ENCODE peak calls at places on chromosomes 2 and 18, in seven cellular contexts. Y, O, N, A, U, X and P are unnamed samples.

GRCh38 chr2:197803033-197803444 is 1.4 kb upstream of the PLCL1 start:
- DNase-seq in Y (no peak), O (peak), N (no peak), A (no peak), U (no peak), X (peak), P (peak)

GRCh38 chr2:54176577-54176976 is 61.2 kb downstream of the ACYP2 start:
- DNase-seq in Y (peak), O (no peak), N (peak), A (peak), U (peak), X (peak), P (peak)

GRCh38 chr2:235366390-235366789 is 127.5 kb upstream of the AGAP1 start:
- DNase-seq in Y (no peak), O (no peak), N (no peak), A (no peak), U (no peak), X (no peak), P (no peak)

GRCh38 chr18:35264409-35264808 is 23.6 kb downstream of the ZNF397 start:
- DNase-seq in Y (no peak), O (no peak), N (no peak), A (no peak), U (no peak), X (no peak), P (no peak)

GRCh38 chr2:101999122-101999789 is 7.5 kb downstream of the IL1R2 start:
- DNase-seq in Y (no peak), O (no peak), N (no peak), A (peak), U (no peak), X (no peak), P (no peak)

GRCh38 chr2:97891611-97892010 is 104.1 kb downstream of the TMEM131 start:
- DNase-seq in Y (no peak), O (no peak), N (no peak), A (no peak), U (no peak), X (no peak), P (no peak)

GRCh38 chr2:237879058-237879430 is 19.6 kb downstream of the RAMP1 start:
- DNase-seq in Y (no peak), O (no peak), N (peak), A (no peak), U (peak), X (no peak), P (peak)

GRCh38 chr18:28689591-28689990 is 512.7 kb upstream of the CDH2 start:
- DNase-seq in Y (no peak), O (no peak), N (no peak), A (no peak), U (no peak), X (no peak), P (no peak)

GRCh38 chr18:7722955-7723354 is 155.8 kb downstream of the PTPRM start:
- DNase-seq in Y (no peak), O (no peak), N (no peak), A (no peak), U (no peak), X (no peak), P (no peak)

GRCh38 chr2:125979886-125980285 is 676.1 kb upstream of the GYPC start:
- DNase-seq in Y (no peak), O (no peak), N (no peak), A (no peak), U (no peak), X (no peak), P (no peak)

GRCh38 chr2:234981197-234982095 is 29.6 kb downstream of the SH3BP4 start:
- DNase-seq in Y (peak), O (no peak), N (no peak), A (peak), U (peak), X (peak), P (no peak)

GRCh38 chr2:37506407-37507068 is 162.1 kb downstream of the QPCT start:
- DNase-seq in Y (no peak), O (no peak), N (no peak), A (no peak), U (peak), X (peak), P (no peak)

GRCh38 chr2:71609958-71610357 is 156.6 kb downstream of the DYSF start:
- DNase-seq in Y (no peak), O (no peak), N (no peak), A (no peak), U (peak), X (peak), P (peak)

GRCh38 chr18:59087391-59087790 is 52.3 kb upstream of the SEC11C start:
- DNase-seq in Y (no peak), O (no peak), N (no peak), A (no peak), U (no peak), X (no peak), P (no peak)

GRCh38 chr2:189225032-189225431 is 45.5 kb upstream of the COL5A2 start:
- DNase-seq in Y (no peak), O (no peak), N (no peak), A (no peak), U (no peak), X (no peak), P (no peak)

GRCh38 chr2:96329870-96330269 is 4.8 kb downstream of the ITPRIPL1 start:
- DNase-seq in Y (no peak), O (no peak), N (no peak), A (no peak), U (no peak), X (no peak), P (no peak)

GRCh38 chr2:233819884-233820765 is 34.2 kb downstream of the HJURP start:
- DNase-seq in Y (peak), O (no peak), N (no peak), A (no peak), U (peak), X (peak), P (no peak)

GRCh38 chr18:50320719-50321118 is 33.2 kb upstream of the CXXC1 start:
- DNase-seq in Y (no peak), O (no peak), N (no peak), A (no peak), U (no peak), X (no peak), P (no peak)

GRCh38 chr2:28327963-28328922 is 64.4 kb upstream of the FOSL2 start:
- DNase-seq in Y (no peak), O (no peak), N (no peak), A (no peak), U (peak), X (peak), P (no peak)

GRCh38 chr2:241991236-241991635 is 121.7 kb downstream of the RTP5 start:
- DNase-seq in Y (no peak), O (no peak), N (no peak), A (no peak), U (no peak), X (no peak), P (no peak)

GRCh38 chr18:23835076-23835475 is 145.8 kb downstream of the LAMA3 start:
- DNase-seq in Y (no peak), O (no peak), N (no peak), A (no peak), U (no peak), X (no peak), P (no peak)

GRCh38 chr18:29157057-29157780 is 980.3 kb upstream of the CDH2 start:
- DNase-seq in Y (no peak), O (no peak), N (no peak), A (no peak), U (no peak), X (no peak), P (no peak)

GRCh38 chr2:33391582-33392255 is 84.7 kb upstream of the RASGRP3 start:
- DNase-seq in Y (no peak), O (no peak), N (no peak), A (no peak), U (no peak), X (no peak), P (no peak)

GRCh38 chr2:3173031-3173430 is 204.6 kb downstream of the EIPR1 start:
- DNase-seq in Y (no peak), O (no peak), N (no peak), A (no peak), U (peak), X (no peak), P (no peak)